ENCODE peak calls at places on chromosomes 5 and 9, in seven cellular contexts. K, T, J, F, R, N and V are unnamed samples. For H3K4me1, the result is how much of the 10 kb centered on the place peaks cover.

GRCh38 chr5:55533806-55534435 is 843 bp downstream of the PLPP1 start:
- DNase-seq in F (no peak), K (peak), T (no peak), R (peak), J (no peak), N (peak), V (peak)

GRCh38 chr9:134689320-134690181 is 47.9 kb downstream of the COL5A1 start:
- DNase-seq in J (peak), T (no peak), K (peak), F (peak), R (peak), N (peak), V (peak)

GRCh38 chr5:39219433-39219832 is at the start of gene FYB1:
- DNase-seq in N (no peak), J (no peak), F (no peak), K (no peak), T (no peak), R (peak), V (no peak)

GRCh38 chr5:132775439-132776076 is 1.5 kb downstream of the SEPTIN8 start:
- DNase-seq in N (no peak), J (no peak), T (no peak), K (no peak), R (peak), F (no peak), V (no peak)

GRCh38 chr9:91163773-91164471 is 197.8 kb downstream of the AUH start:
- DNase-seq in R (no peak), N (no peak), T (no peak), K (no peak), F (no peak), J (no peak), V (no peak)

GRCh38 chr9:133780962-133781827 is 43.0 kb upstream of the SARDH start:
- DNase-seq in R (no peak), J (peak), T (no peak), N (no peak), K (no peak), F (peak), V (no peak)

GRCh38 chr9:109452761-109453160 is 45.3 kb downstream of the PTPN3 start:
- DNase-seq in J (no peak), K (no peak), R (no peak), N (peak), T (no peak), F (no peak), V (no peak)

GRCh38 chr5:83718936-83719495 is 1.6 kb downstream of the HAPLN1 start:
- DNase-seq in N (no peak), T (no peak), J (no peak), K (no peak), R (no peak), F (no peak), V (no peak)

GRCh38 chr9:95055851-95056551 is 261.5 kb downstream of the FANCC start:
- DNase-seq in F (no peak), T (no peak), R (no peak), N (no peak), K (no peak), J (peak), V (no peak)

GRCh38 chr9:10134266-10134665 is 478.5 kb downstream of the PTPRD start:
- DNase-seq in J (no peak), R (no peak), F (no peak), N (no peak), K (no peak), T (no peak), V (no peak)

GRCh38 chr9:12694013-12694412 is 828 bp downstream of the TYRP1 start:
- DNase-seq in J (no peak), R (no peak), K (no peak), N (no peak), T (no peak), F (no peak), V (no peak)

GRCh38 chr5:72818866-72819534 is 2.5 kb downstream of the TNPO1 start:
- DNase-seq in R (peak), N (peak), T (peak), F (peak), J (peak), K (peak), V (peak)

GRCh38 chr5:142597546-142598337 is 88.1 kb downstream of the FGF1 start:
- DNase-seq in K (peak), T (no peak), N (peak), J (no peak), F (no peak), R (peak), V (no peak)

GRCh38 chr5:61347088-61347487 is 15.0 kb downstream of the ZSWIM6 start:
- DNase-seq in J (no peak), K (no peak), N (no peak), R (no peak), F (no peak), T (peak), V (no peak)

GRCh38 chr5:94009161-94009560 is 267.8 kb upstream of the POU5F2 start:
- DNase-seq in N (no peak), J (no peak), F (no peak), T (no peak), R (no peak), K (no peak), V (no peak)

GRCh38 chr5:141234109-141234508 is 11.0 kb downstream of the PCDHB14 start:
- DNase-seq in N (no peak), J (no peak), F (no peak), R (no peak), T (no peak), K (no peak), V (peak)

DNA sequence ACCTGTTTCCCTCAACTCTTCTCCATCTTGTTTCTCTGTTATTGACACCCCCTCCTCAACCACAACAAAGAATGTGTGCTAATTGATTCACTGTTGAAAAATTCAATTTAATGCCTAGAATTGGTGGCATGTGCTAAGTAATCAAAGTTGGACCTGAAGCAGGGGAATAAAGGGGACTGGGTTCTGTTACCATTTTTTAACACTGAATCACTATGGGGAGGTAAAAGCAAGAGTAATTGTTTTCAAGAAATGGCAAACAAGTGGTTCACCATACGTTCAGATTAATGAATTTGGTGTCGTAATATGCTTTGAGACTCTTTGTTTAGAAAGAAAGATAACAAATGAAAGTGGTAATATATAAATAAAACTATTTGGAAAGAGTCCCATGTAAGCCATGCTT is 17.0 kb upstream of the SSBP2 start:
- DNase-seq in T (no peak), K (no peak), F (no peak), J (no peak), R (no peak), N (no peak), V (no peak)
- H3K4me3 ChIP-seq in T (no peak), K (no peak), F (no peak), J (no peak), R (no peak), N (no peak), V (no peak)

DNA sequence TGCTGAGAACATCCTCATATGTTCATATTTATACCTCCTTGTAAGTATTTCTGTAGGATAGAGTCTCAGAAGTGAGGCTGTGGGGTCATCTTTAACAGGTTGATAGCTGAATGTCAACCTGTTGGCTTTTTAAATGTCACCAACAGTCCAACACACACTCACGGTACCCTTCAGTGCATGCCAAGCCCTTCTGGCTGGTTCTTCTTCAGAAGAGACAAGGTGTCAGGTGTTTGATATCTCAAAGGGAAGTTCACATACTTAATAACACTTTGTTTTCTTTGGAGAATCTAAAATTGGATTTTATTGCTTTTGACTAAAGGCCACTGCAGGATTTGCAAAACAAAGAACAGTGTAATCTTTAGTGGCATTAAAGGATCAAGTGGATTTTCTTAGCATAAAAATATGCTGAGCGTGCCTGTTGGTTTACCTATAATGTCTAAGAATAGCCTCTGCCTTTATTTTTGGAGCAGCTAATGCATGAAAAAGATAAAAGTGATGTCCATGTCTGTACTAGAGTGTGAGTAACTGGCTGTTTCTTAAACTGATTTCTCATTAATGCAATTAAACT is 58.2 kb downstream of the RGS3 start:
- DNase-seq in R (no peak), F (no peak), T (no peak), K (no peak), N (no peak), J (no peak), V (no peak)
- H3K4me1 ChIP-seq in R (half or more), F (under half), T (under half), K (under half), N (under half), J (under half), V (under half)

GRCh38 chr5:98773464-98774191 is at the start of gene RGMB:
- DNase-seq in F (peak), R (peak), N (peak), J (peak), T (peak), K (peak), V (peak)

GRCh38 chr5:98777295-98777694 is 3.8 kb downstream of the RGMB start:
- DNase-seq in R (no peak), J (no peak), K (no peak), F (no peak), T (no peak), N (no peak), V (no peak)

GRCh38 chr5:98774192-98775046 is 956 bp downstream of the RGMB start:
- DNase-seq in T (peak), J (peak), R (peak), F (peak), N (peak), K (peak), V (peak)

GRCh38 chr5:98775962-98776687 is 2.7 kb downstream of the RGMB start:
- DNase-seq in J (no peak), F (no peak), K (no peak), N (no peak), T (no peak), R (no peak), V (no peak)

DNA sequence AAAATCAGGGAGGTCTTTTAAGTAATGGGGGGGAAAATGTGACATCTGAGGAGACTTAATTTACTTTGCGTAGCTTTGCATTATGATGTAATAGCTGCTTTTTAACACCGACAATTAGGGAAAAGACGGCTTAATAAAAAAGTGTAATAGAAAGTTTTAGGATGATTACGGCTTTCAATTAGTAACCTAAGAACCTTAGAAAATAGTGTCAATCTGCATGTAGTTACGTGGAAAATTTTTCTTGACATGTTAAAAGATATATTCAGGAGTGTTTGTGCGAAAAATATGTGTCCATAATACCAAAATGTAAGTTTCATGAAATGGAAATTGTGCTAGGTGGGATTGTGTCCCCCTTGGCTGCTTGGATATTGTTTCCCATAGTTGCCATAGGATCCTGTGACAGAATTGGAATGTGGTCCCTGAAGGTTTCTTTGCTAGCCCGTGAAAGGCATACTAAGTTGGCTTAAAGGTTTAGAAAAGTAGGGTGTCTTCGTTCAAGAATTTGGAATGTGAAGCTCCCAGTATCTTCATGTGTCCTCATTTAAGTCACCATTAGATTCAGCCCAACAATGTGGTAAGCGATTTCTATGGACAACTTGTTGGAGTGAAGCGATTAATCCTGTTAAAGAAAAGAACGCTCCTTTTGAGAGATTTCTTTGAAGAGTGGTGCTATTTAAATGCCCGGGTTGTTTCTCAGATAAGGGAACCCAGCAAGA is 1.9 kb downstream of the RGMB start:
- DNase-seq in T (no peak), R (no peak), F (no peak), K (no peak), J (no peak), N (no peak), V (no peak)
- H3K4me3 ChIP-seq in T (peak), R (peak), F (peak), K (peak), J (peak), N (peak), V (peak)

GRCh38 chr5:172790496-172790889 is 19.5 kb upstream of the DUSP1 start:
- DNase-seq in F (no peak), R (no peak), T (no peak), K (no peak), J (no peak), N (no peak), V (no peak)

GRCh38 chr5:172793577-172794488 is 22.8 kb upstream of the DUSP1 start:
- DNase-seq in F (no peak), K (no peak), J (no peak), N (no peak), T (peak), R (no peak), V (no peak)

GRCh38 chr5:172791291-172791690 is 20.3 kb upstream of the DUSP1 start:
- DNase-seq in T (peak), F (no peak), J (peak), R (no peak), K (no peak), N (no peak), V (no peak)

GRCh38 chr5:172791726-172792445 is 20.9 kb upstream of the DUSP1 start:
- DNase-seq in F (no peak), T (no peak), J (no peak), N (no peak), K (no peak), R (no peak), V (no peak)

GRCh38 chr5:172792693-172793570 is 21.9 kb upstream of the DUSP1 start:
- DNase-seq in F (no peak), R (no peak), N (no peak), J (peak), T (no peak), K (no peak), V (no peak)
- H3K4me1 ChIP-seq in F (under half), R (under half), N (under half), J (half or more), T (under half), K (under half), V (under half)